ENCODE peak calls at places on chromosomes 3 and 15, in six cellular contexts. One of them, this sample, is unnamed.

GRCh38 chr3:125386811-125387210 is 11.7 kb upstream of the ZNF148 start:
- DNase-seq in coronary artery: no peak
- DNase-seq in astrocyte of the spinal cord: peak; percentile 41
- DNase-seq in endothelial cell: no peak
- DNase-seq in CD4-positive, alpha-beta T cell: no peak
- DNase-seq in neural crest cell: no peak
- DNase-seq in this sample: no peak

GRCh38 chr15:31275331-31276262 is 51.0 kb upstream of the KLF13 start:
- DNase-seq in coronary artery: peak; percentile 64
- DNase-seq in astrocyte of the spinal cord: no peak
- DNase-seq in endothelial cell: no peak
- DNase-seq in CD4-positive, alpha-beta T cell: no peak
- DNase-seq in neural crest cell: no peak
- DNase-seq in this sample: no peak

GRCh38 chr3:49501258-49501609 is 31.2 kb downstream of the DAG1 start:
- DNase-seq in coronary artery: no peak
- DNase-seq in astrocyte of the spinal cord: no peak
- DNase-seq in endothelial cell: no peak
- DNase-seq in CD4-positive, alpha-beta T cell: no peak
- DNase-seq in neural crest cell: no peak
- DNase-seq in this sample: no peak

GRCh38 chr15:94266000-94266399 is 34.6 kb downstream of the MCTP2 start:
- DNase-seq in coronary artery: no peak
- DNase-seq in astrocyte of the spinal cord: no peak
- DNase-seq in endothelial cell: no peak
- DNase-seq in CD4-positive, alpha-beta T cell: no peak
- DNase-seq in neural crest cell: no peak
- DNase-seq in this sample: no peak

GRCh38 chr3:139574026-139574947 is 34.7 kb upstream of the RBP1 start:
- DNase-seq in coronary artery: no peak
- DNase-seq in astrocyte of the spinal cord: no peak
- DNase-seq in endothelial cell: no peak
- DNase-seq in CD4-positive, alpha-beta T cell: no peak
- DNase-seq in neural crest cell: no peak
- DNase-seq in this sample: no peak

GRCh38 chr3:58419782-58420512 is 13.7 kb downstream of the PDHB start:
- DNase-seq in coronary artery: no peak
- DNase-seq in astrocyte of the spinal cord: peak; percentile 18
- DNase-seq in endothelial cell: no peak
- DNase-seq in CD4-positive, alpha-beta T cell: no peak
- DNase-seq in neural crest cell: no peak
- DNase-seq in this sample: no peak

GRCh38 chr3:15753056-15753710 is 44.6 kb downstream of the ANKRD28 start:
- DNase-seq in coronary artery: no peak
- DNase-seq in astrocyte of the spinal cord: no peak
- DNase-seq in endothelial cell: no peak
- DNase-seq in CD4-positive, alpha-beta T cell: no peak
- DNase-seq in neural crest cell: no peak
- DNase-seq in this sample: no peak

GRCh38 chr3:186432189-186432588 is 70.2 kb upstream of the DGKG start:
- DNase-seq in coronary artery: no peak
- DNase-seq in astrocyte of the spinal cord: no peak
- DNase-seq in endothelial cell: no peak
- DNase-seq in CD4-positive, alpha-beta T cell: no peak
- DNase-seq in neural crest cell: no peak
- DNase-seq in this sample: no peak

GRCh38 chr3:125990253-125990970 is 21.4 kb downstream of the ROPN1B start:
- DNase-seq in coronary artery: peak; percentile 96
- DNase-seq in astrocyte of the spinal cord: peak; percentile 94
- DNase-seq in endothelial cell: peak; percentile 73
- DNase-seq in CD4-positive, alpha-beta T cell: peak; percentile 49
- DNase-seq in neural crest cell: peak; percentile 79
- DNase-seq in this sample: peak; percentile 74

GRCh38 chr3:164007764-164008163 is 1070.5 kb downstream of the SI start:
- DNase-seq in coronary artery: no peak
- DNase-seq in astrocyte of the spinal cord: no peak
- DNase-seq in endothelial cell: no peak
- DNase-seq in CD4-positive, alpha-beta T cell: no peak
- DNase-seq in neural crest cell: no peak
- DNase-seq in this sample: no peak

GRCh38 chr15:82890338-82891024 is 62.0 kb downstream of the HOMER2 start:
- DNase-seq in coronary artery: no peak
- DNase-seq in astrocyte of the spinal cord: no peak
- DNase-seq in endothelial cell: no peak
- DNase-seq in CD4-positive, alpha-beta T cell: no peak
- DNase-seq in neural crest cell: no peak
- DNase-seq in this sample: no peak

GRCh38 chr15:70121656-70122297 is 24.1 kb upstream of the TLE3 start:
- DNase-seq in coronary artery: no peak
- DNase-seq in astrocyte of the spinal cord: peak; percentile 81
- DNase-seq in endothelial cell: no peak
- DNase-seq in CD4-positive, alpha-beta T cell: no peak
- DNase-seq in neural crest cell: no peak
- DNase-seq in this sample: no peak

GRCh38 chr3:158381274-158381868 is 189.6 kb upstream of the MLF1 start:
- DNase-seq in coronary artery: no peak
- DNase-seq in astrocyte of the spinal cord: peak; percentile 8
- DNase-seq in endothelial cell: no peak
- DNase-seq in CD4-positive, alpha-beta T cell: no peak
- DNase-seq in neural crest cell: no peak
- DNase-seq in this sample: no peak

GRCh38 chr3:188683032-188683491 is 488.7 kb upstream of the TPRG1 start:
- DNase-seq in coronary artery: peak; percentile 80
- DNase-seq in astrocyte of the spinal cord: peak; percentile 97
- DNase-seq in endothelial cell: no peak
- DNase-seq in CD4-positive, alpha-beta T cell: no peak
- DNase-seq in neural crest cell: no peak
- DNase-seq in this sample: no peak

GRCh38 chr15:75024102-75024636 is 779 bp downstream of the PPCDC start:
- DNase-seq in coronary artery: no peak
- DNase-seq in astrocyte of the spinal cord: no peak
- DNase-seq in endothelial cell: no peak
- DNase-seq in CD4-positive, alpha-beta T cell: no peak
- DNase-seq in neural crest cell: no peak
- DNase-seq in this sample: no peak

GRCh38 chr15:34373951-34374350 is 7.0 kb upstream of the LPCAT4 start:
- DNase-seq in coronary artery: no peak
- DNase-seq in astrocyte of the spinal cord: no peak
- DNase-seq in endothelial cell: no peak
- DNase-seq in CD4-positive, alpha-beta T cell: no peak
- DNase-seq in neural crest cell: no peak
- DNase-seq in this sample: no peak

GRCh38 chr3:14093831-14094230 is 30.8 kb downstream of the CHCHD4 start:
- DNase-seq in coronary artery: no peak
- DNase-seq in astrocyte of the spinal cord: no peak
- DNase-seq in endothelial cell: no peak
- DNase-seq in CD4-positive, alpha-beta T cell: no peak
- DNase-seq in neural crest cell: no peak
- DNase-seq in this sample: no peak

DNA sequence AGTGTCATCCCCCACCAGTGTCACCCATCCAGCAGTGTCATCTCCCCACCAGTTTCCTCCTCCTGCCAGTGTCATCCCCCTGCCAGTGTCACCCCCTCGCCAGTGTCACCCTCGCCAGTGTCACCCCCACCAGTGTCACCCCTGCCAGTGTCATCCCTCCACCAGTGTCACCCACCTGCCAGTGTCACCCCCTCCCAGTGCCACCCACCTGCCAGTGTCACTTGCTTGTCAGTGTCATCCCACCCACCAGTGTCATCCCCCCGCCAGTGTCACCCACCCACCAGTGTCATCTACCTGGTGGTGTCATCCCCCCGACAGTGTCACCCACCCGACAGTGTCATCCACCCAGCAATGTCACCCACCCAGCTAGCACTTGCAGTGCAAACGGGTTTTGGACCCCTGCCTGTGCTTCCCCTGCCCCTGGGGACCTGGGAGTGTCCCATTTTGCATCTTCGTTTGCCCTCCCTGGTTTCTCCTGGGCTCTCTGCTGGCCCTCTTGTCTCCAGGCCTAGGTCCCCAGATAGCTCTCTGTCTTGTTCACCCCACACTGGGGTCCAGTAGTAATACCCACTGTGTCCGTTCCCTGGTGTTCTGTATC is 99.8 kb upstream of the PRR20G start:
- DNase-seq in coronary artery: no peak
- DNase-seq in astrocyte of the spinal cord: no peak
- DNase-seq in endothelial cell: no peak
- DNase-seq in CD4-positive, alpha-beta T cell: no peak
- DNase-seq in neural crest cell: no peak
- DNase-seq in this sample: no peak
- TF ChIP-seq CTCF in coronary artery: no peak
- TF ChIP-seq CTCF in astrocyte of the spinal cord: no peak
- TF ChIP-seq CTCF in endothelial cell: no peak
- TF ChIP-seq CTCF in CD4-positive, alpha-beta T cell: no peak
- TF ChIP-seq CTCF in neural crest cell: no peak
- TF ChIP-seq CTCF in this sample: no peak

GRCh38 chr3:190032924-190033323 is 87.8 kb downstream of the P3H2 start:
- DNase-seq in coronary artery: no peak
- DNase-seq in astrocyte of the spinal cord: no peak
- DNase-seq in endothelial cell: peak; percentile 6
- DNase-seq in CD4-positive, alpha-beta T cell: no peak
- DNase-seq in neural crest cell: no peak
- DNase-seq in this sample: no peak
- TF ChIP-seq CTCF in coronary artery: no peak
- TF ChIP-seq CTCF in astrocyte of the spinal cord: no peak
- TF ChIP-seq CTCF in endothelial cell: no peak
- TF ChIP-seq CTCF in CD4-positive, alpha-beta T cell: no peak
- TF ChIP-seq CTCF in neural crest cell: no peak
- TF ChIP-seq CTCF in this sample: no peak

DNA sequence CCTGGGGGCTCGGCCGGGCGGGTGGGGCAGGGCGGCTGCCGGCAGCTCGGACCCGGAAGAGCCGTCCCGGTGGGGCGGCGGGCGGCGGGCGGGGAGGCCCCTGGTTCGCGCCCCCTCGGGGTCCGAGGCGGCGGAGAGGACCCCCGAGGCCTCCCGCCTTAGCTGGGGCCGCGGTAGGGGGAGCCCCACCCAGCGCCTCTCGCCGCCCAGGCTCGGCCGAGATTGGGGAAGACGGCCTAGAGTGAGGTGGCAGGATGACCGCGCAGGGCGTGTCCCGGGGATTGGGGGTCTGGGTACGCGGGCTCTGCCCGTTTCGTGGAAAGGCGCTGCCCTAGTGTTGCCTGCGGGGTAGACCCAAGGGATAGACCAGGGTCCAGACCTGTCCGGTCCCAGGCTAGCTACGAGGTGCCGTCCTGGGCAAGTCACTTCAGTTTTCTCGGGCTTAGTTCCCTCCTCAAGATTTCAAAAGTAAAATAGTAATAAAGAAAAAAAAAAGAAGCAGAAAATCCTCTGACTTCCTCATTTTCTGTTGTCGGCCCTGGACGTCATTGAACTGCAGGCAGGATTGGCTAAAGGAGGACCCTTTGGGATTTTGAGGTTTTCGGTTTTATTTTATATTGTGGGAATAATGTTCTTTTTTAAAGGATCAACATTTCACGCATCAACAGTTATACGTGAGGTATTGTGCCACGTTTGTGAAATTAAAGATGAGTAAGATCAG is 580 bp downstream of the IQGAP1 start:
- DNase-seq in coronary artery: peak; percentile 91
- DNase-seq in astrocyte of the spinal cord: peak; percentile 43
- DNase-seq in endothelial cell: peak; percentile 55
- DNase-seq in CD4-positive, alpha-beta T cell: peak; percentile 26
- DNase-seq in neural crest cell: peak; percentile 39
- DNase-seq in this sample: peak; percentile 34
- TF ChIP-seq CTCF in coronary artery: no peak
- TF ChIP-seq CTCF in astrocyte of the spinal cord: no peak
- TF ChIP-seq CTCF in endothelial cell: no peak
- TF ChIP-seq CTCF in CD4-positive, alpha-beta T cell: no peak
- TF ChIP-seq CTCF in neural crest cell: no peak
- TF ChIP-seq CTCF in this sample: no peak

GRCh38 chr3:27532931-27533607 is 48.9 kb upstream of the SLC4A7 start:
- DNase-seq in coronary artery: no peak
- DNase-seq in astrocyte of the spinal cord: peak; percentile 62
- DNase-seq in endothelial cell: no peak
- DNase-seq in CD4-positive, alpha-beta T cell: no peak
- DNase-seq in neural crest cell: no peak
- DNase-seq in this sample: no peak
- TF ChIP-seq CTCF in coronary artery: no peak
- TF ChIP-seq CTCF in astrocyte of the spinal cord: no peak
- TF ChIP-seq CTCF in endothelial cell: no peak
- TF ChIP-seq CTCF in CD4-positive, alpha-beta T cell: no peak
- TF ChIP-seq CTCF in neural crest cell: no peak
- TF ChIP-seq CTCF in this sample: no peak

DNA sequence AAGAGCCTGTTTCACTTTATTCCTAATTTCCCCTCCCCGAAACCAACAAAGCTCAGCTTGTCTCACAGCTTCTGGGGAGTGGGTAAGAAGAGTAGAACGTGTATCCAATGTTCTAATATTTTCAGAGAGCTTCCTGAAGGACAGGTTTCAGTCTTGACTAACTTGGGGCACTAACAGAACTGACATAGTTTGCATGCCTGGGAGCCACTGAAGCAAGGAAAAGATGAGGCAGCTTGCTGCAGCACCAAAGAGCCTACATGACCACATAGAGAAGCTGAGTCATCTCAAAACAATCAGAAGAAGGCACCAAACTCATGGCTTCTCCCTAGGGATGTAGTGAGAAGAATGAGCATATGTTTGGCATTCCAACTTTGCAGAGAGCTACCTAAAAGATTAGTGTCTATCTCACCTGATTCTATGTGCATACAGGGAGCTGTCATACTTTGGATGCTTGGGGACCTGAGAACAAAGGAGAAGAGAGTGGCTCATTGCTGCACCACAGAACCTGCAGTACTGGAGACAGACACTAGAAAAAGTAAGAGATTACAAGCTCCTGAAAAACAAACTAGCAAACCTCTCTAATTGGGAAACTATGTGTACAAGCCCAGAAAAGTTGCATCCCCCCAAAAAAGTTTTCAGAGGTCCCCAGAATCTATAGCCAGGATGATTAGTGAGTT is 86.9 kb downstream of the DCLK3 start:
- DNase-seq in coronary artery: no peak
- DNase-seq in astrocyte of the spinal cord: peak; percentile 92
- DNase-seq in endothelial cell: no peak
- DNase-seq in CD4-positive, alpha-beta T cell: no peak
- DNase-seq in neural crest cell: no peak
- DNase-seq in this sample: no peak
- TF ChIP-seq CTCF in coronary artery: no peak
- TF ChIP-seq CTCF in astrocyte of the spinal cord: peak; percentile 22
- TF ChIP-seq CTCF in endothelial cell: no peak
- TF ChIP-seq CTCF in CD4-positive, alpha-beta T cell: no peak
- TF ChIP-seq CTCF in neural crest cell: no peak
- TF ChIP-seq CTCF in this sample: peak; percentile 8

DNA sequence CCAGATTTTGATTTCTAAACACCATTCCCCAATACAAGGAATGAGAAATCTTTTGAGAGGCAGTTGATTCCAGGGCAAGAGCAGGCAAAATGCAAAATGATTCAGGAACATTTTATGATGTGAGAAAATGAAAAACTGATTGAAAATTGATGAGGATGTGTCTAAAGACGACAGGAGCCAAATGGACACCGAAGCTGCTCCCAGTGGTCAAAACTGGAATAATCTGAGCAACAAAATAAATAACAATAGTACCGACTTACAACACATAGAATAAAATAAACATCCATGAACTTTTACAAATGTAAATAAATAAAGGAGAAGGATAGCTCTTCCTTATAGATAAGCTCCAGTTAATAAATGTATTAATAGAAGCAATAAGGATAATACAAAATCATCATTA is 186.8 kb downstream of the OCA2 start:
- DNase-seq in coronary artery: no peak
- DNase-seq in astrocyte of the spinal cord: no peak
- DNase-seq in endothelial cell: no peak
- DNase-seq in CD4-positive, alpha-beta T cell: no peak
- DNase-seq in neural crest cell: no peak
- DNase-seq in this sample: no peak
- TF ChIP-seq CTCF in coronary artery: no peak
- TF ChIP-seq CTCF in astrocyte of the spinal cord: no peak
- TF ChIP-seq CTCF in endothelial cell: peak; percentile 17
- TF ChIP-seq CTCF in CD4-positive, alpha-beta T cell: no peak
- TF ChIP-seq CTCF in neural crest cell: peak; percentile 37
- TF ChIP-seq CTCF in this sample: no peak

This sample was measured in progenitor cell of endocrine pancreas.